ENCODE peak calls at places on chromosomes 13 and 19, in five cellular contexts. O is PC-9, I is Peyer's patch, S is brain microvascular endothelial cell, B is heart left ventricle. X is an unnamed sample.

GRCh38 chr13:39587939-39588338 is 15.1 kb downstream of the LHFPL6 start:
- DNase-seq in O (no peak), S (no peak), B (no peak), I (no peak), X (no peak)

GRCh38 chr13:93224545-93224944 is 2.1 kb upstream of the GPC6 start:
- DNase-seq in B (no peak), I (no peak), S (peak; percentile 25), O (peak; percentile 34), X (no peak)

GRCh38 chr13:65292488-65292901 is 1937.6 kb downstream of the PCDH9 start:
- DNase-seq in B (no peak), I (no peak), S (peak; percentile 90), O (no peak), X (no peak)

GRCh38 chr13:65074248-65074647 is 2155.9 kb downstream of the PCDH9 start:
- DNase-seq in O (no peak), S (no peak), B (no peak), I (no peak), X (no peak)

GRCh38 chr13:113880651-113881611 is 17.1 kb upstream of the GAS6 start:
- DNase-seq in B (no peak), I (no peak), S (no peak), O (no peak), X (no peak)

GRCh38 chr13:49560270-49561063 is 24.9 kb downstream of the RCBTB1 start:
- DNase-seq in O (no peak), S (peak; percentile 39), I (no peak), B (no peak), X (no peak)

GRCh38 chr19:34651747-34652146 is 25.2 kb downstream of the SCGB2B2 start:
- DNase-seq in B (no peak), S (no peak), I (no peak), O (no peak), X (no peak)

GRCh38 chr13:112346173-112346898 is 29.8 kb upstream of the SPACA7 start:
- DNase-seq in O (no peak), S (no peak), B (no peak), I (no peak), X (no peak)

GRCh38 chr19:21202865-21203494 is 61.1 kb downstream of the ZNF431 start:
- DNase-seq in O (peak; percentile 40), B (no peak), I (no peak), S (no peak), X (no peak)

GRCh38 chr13:95870421-95870820 is 182.8 kb downstream of the UGGT2 start:
- DNase-seq in I (no peak), S (no peak), O (no peak), B (no peak), X (no peak)

GRCh38 chr19:55687281-55688172 is 12.5 kb downstream of the EPN1 start:
- DNase-seq in I (peak; percentile 90), S (no peak), B (no peak), O (no peak), X (no peak)

GRCh38 chr13:34303346-34303745 is 485.4 kb downstream of the RFC3 start:
- DNase-seq in I (no peak), S (no peak), O (peak; percentile 54), B (no peak), X (no peak)

GRCh38 chr13:51958217-51958547 is 53.1 kb downstream of the ATP7B start:
- DNase-seq in O (peak; percentile 59), B (no peak), I (peak; percentile 74), S (no peak), X (no peak)

GRCh38 chr13:111844682-111845081 is 222.3 kb upstream of the SOX1 start:
- DNase-seq in S (no peak), I (no peak), B (no peak), O (no peak), X (no peak)

GRCh38 chr13:21759911-21760310 is 89.0 kb downstream of the FGF9 start:
- DNase-seq in O (no peak), I (no peak), S (no peak), B (no peak), X (no peak)

GRCh38 chr13:23707674-23708073 is 137.5 kb downstream of the TNFRSF19 start:
- DNase-seq in O (no peak), S (peak; percentile 42), I (no peak), B (no peak), X (no peak)

GRCh38 chr13:41428155-41428554 is 29.2 kb upstream of the RGCC start:
- DNase-seq in S (no peak), O (no peak), B (no peak), I (no peak), X (no peak)

GRCh38 chr13:110953416-110953815 is 38.5 kb upstream of the ANKRD10 start:
- DNase-seq in O (no peak), B (no peak), I (no peak), S (no peak), X (no peak)

GRCh38 chr13:102825921-102826706 is 19.7 kb upstream of the ERCC5 start:
- DNase-seq in S (peak; percentile 59), I (no peak), O (peak; percentile 86), B (no peak), X (no peak)

DNA sequence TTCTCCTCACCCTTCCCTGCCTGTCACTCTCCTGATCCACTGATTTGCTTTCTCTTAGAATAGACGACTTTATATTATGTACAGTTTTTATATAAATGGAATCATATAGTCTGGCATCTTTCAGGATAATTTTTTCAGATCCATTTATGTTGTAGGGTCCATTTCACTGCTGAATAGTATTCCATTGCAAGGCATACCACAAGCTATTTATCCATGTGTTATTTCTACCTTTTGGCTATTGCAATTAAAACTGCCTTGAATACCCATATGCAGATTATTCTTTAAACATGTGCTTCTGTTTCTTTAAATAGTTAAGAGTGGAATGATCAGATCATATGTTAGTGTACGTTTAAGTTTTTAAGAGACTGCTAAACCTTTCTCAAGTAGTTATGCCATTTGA is 17.8 kb upstream of the ZNF177 start:
- DNase-seq in B (no peak), S (no peak), I (no peak), O (no peak), X (no peak)
- H3K36me3 ChIP-seq in B (peaks cover 55% of the 10 kb centered on the region), S (peaks cover 11% of the 10 kb centered on the region), I (no peaks in the 10 kb centered on the region), O (peaks cover 21% of the 10 kb centered on the region), X (peaks cover 22% of the 10 kb centered on the region)

GRCh38 chr19:19146865-19147264 is 8.6 kb upstream of the TMEM161A start:
- DNase-seq in I (no peak), O (no peak), S (no peak), B (no peak), X (no peak)

GRCh38 chr19:19147344-19147743 is 9.1 kb upstream of the TMEM161A start:
- DNase-seq in B (no peak), I (no peak), O (no peak), S (no peak), X (no peak)

GRCh38 chr19:19151418-19151817 is 13.1 kb upstream of the TMEM161A start:
- DNase-seq in B (no peak), O (no peak), I (peak; percentile 72), S (no peak), X (no peak)

GRCh38 chr19:19146000-19146608 is 7.8 kb upstream of the TMEM161A start:
- DNase-seq in B (peak; percentile 72), I (peak; percentile 94), S (peak; percentile 37), O (peak; percentile 48), X (peak; percentile 90)

DNA sequence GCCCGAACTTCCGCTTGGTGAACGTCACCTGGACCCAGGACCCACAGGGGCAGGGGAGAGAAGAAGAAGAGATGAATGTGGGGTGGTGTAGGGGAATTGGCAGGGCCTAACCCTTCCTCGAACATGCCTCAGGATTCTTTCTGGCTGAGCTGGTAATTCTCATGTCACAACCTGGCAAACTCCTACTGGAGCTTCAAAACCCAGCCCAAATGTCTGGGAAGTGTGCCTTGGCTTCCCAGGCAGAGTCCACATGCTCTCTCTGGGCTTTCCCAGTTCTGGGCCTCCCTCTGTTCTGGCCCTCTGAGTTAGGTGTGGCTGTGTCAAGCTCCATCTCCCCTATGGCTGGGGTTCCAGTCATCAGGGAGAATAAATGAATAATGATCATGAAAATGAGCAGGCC is 11.1 kb upstream of the TMEM161A start:
- DNase-seq in B (no peak), S (no peak), I (no peak), O (no peak), X (no peak)
- H3K4me3 ChIP-seq in B (no peak overlapping the region), S (no peak overlapping the region), I (no peak overlapping the region), O (no peak overlapping the region), X (no peak overlapping the region)

GRCh38 chr19:45526143-45526542 is 18.9 kb downstream of the VASP start:
- DNase-seq in S (peak; percentile 53), O (peak; percentile 72), B (peak; percentile 72), I (peak; percentile 69), X (peak; percentile 88)
- H3K36me3 ChIP-seq in S (peaks cover 69% of the 10 kb centered on the region), O (peaks cover 16% of the 10 kb centered on the region), B (peaks cover 51% of the 10 kb centered on the region), I (peaks cover 7% of the 10 kb centered on the region), X (peaks cover 50% of the 10 kb centered on the region)

GRCh38 chr19:39083599-39083982 is 577 bp upstream of the ACP7 start:
- DNase-seq in S (no peak), B (no peak), I (no peak), O (no peak), X (no peak)
- H3K4me3 ChIP-seq in S (peak overlapping the region; percentile 39), B (no peak overlapping the region), I (peak overlapping the region; percentile 18), O (peak overlapping the region; percentile 96), X (no peak overlapping the region)

GRCh38 chr19:17841810-17842662 is 5.7 kb downstream of the JAK3 start:
- DNase-seq in I (peak; percentile 71), B (peak; percentile 76), O (peak; percentile 91), S (peak; percentile 84), X (peak; percentile 76)
- H3K36me3 ChIP-seq in I (no peaks in the 10 kb centered on the region), B (no peaks in the 10 kb centered on the region), O (no peaks in the 10 kb centered on the region), S (no peaks in the 10 kb centered on the region), X (no peaks in the 10 kb centered on the region)

GRCh38 chr13:98504371-98504963 is 72.4 kb downstream of the STK24 start:
- DNase-seq in O (no peak), B (no peak), S (no peak), I (no peak), X (no peak)

GRCh38 chr13:98508280-98509074 is 68.4 kb downstream of the STK24 start:
- DNase-seq in S (peak; percentile 64), O (peak; percentile 95), B (no peak), I (no peak), X (no peak)

GRCh38 chr13:98507060-98507797 is 69.7 kb downstream of the STK24 start:
- DNase-seq in I (no peak), B (peak; percentile 78), O (peak; percentile 93), S (peak; percentile 29), X (peak; percentile 58)

GRCh38 chr13:98504029-98504351 is 72.9 kb downstream of the STK24 start:
- DNase-seq in I (no peak), B (no peak), S (no peak), O (no peak), X (no peak)

DNA sequence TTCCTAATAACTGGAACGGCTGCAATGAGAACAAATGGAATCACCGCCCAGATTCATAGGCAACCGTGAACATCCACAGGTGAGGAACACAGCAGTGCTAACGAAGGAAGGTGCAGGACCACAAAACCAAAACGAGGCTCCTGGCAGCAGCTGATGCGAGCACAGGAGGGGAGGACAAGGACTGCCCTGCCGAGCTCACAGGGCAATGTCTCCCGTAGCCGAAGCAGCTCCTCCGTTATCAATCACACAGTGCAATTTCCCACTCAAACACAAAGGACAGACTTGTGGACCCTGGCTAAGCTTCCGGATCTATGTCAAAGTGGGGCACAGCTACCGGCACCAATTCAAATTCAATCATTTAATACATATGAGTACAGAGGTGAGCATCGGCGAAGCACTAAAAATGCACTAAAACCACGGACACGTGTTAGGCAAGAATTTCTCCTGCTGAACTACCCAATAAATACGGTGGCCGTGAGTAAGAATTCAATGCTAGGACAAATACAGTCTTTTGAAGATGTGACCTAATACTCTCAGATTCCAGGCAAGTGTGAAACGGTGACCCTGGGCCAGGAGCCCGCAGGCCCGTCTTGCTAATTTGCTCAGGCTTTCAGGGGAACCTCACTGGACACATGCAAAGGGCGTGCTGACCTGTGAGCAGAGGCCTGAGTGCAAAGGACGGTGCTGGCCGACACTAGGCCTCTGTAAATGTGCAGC is 70.4 kb downstream of the STK24 start:
- DNase-seq in B (no peak), I (no peak), S (no peak), O (no peak), X (no peak)
- H3K4me3 ChIP-seq in B (no peak overlapping the region), I (no peak overlapping the region), S (no peak overlapping the region), O (no peak overlapping the region), X (no peak overlapping the region)

X was measured in psoas muscle.